ENCODE peak calls at places on chromosome 11, in eight cellular contexts. K, G, X, N, I, D, R and V are unnamed samples.

GRCh38 chr11:116640641-116641402 is 132.0 kb downstream of the BUD13 start:
- DNase-seq in K (no peak), G (no peak), X (no peak), N (no peak), I (no peak), D (no peak), R (no peak), V (no peak)

GRCh38 chr11:67303132-67303988 is at the start of gene SSH3:
- DNase-seq in K (peak), G (peak), X (peak), N (peak), I (peak), D (peak), R (no peak), V (peak)

GRCh38 chr11:117126223-117126965 is 17.7 kb upstream of the PAFAH1B2 start:
- DNase-seq in K (no peak), G (no peak), X (no peak), N (no peak), I (no peak), D (no peak), R (no peak), V (no peak)

GRCh38 chr11:127000991-127001390 is 421 bp upstream of the KIRREL3 start:
- DNase-seq in K (no peak), G (no peak), X (no peak), N (no peak), I (no peak), D (no peak), R (no peak), V (no peak)

GRCh38 chr11:102727890-102728289 is 3.1 kb upstream of the MMP8 start:
- DNase-seq in K (no peak), G (no peak), X (no peak), N (no peak), I (peak), D (no peak), R (no peak), V (peak)

GRCh38 chr11:93729129-93729616 is 12.1 kb downstream of the TAF1D start:
- DNase-seq in K (no peak), G (no peak), X (no peak), N (no peak), I (no peak), D (no peak), R (no peak), V (no peak)

GRCh38 chr11:61960532-61960931 is 6.9 kb downstream of the FTH1 start:
- DNase-seq in K (no peak), G (no peak), X (no peak), N (no peak), I (no peak), D (no peak), R (no peak), V (no peak)

GRCh38 chr11:73507086-73507485 is 90.8 kb downstream of the FAM168A start:
- DNase-seq in K (no peak), G (no peak), X (no peak), N (no peak), I (no peak), D (no peak), R (no peak), V (no peak)

GRCh38 chr11:92556435-92556834 is 331.8 kb downstream of the FAT3 start:
- DNase-seq in K (no peak), G (no peak), X (no peak), N (peak), I (no peak), D (no peak), R (no peak), V (peak)

GRCh38 chr11:123235117-123235686 is 40.2 kb upstream of the CLMP start:
- DNase-seq in K (peak), G (peak), X (peak), N (peak), I (peak), D (no peak), R (no peak), V (peak)

GRCh38 chr11:78346799-78347198 is 70.8 kb downstream of the GAB2 start:
- DNase-seq in K (no peak), G (no peak), X (no peak), N (peak), I (no peak), D (no peak), R (no peak), V (no peak)

GRCh38 chr11:124919836-124920755 is 1.0 kb downstream of the HEPN1 start:
- DNase-seq in K (no peak), G (no peak), X (no peak), N (no peak), I (no peak), D (no peak), R (no peak), V (no peak)

GRCh38 chr11:101363706-101364275 is 220.0 kb downstream of the TRPC6 start:
- DNase-seq in K (no peak), G (no peak), X (no peak), N (no peak), I (no peak), D (no peak), R (no peak), V (no peak)

GRCh38 chr11:86802601-86803051 is 2.3 kb downstream of the PRSS23 start:
- DNase-seq in K (no peak), G (peak), X (peak), N (peak), I (peak), D (no peak), R (no peak), V (peak)

GRCh38 chr11:7186190-7186589 is 65.5 kb upstream of the SYT9 start:
- DNase-seq in K (no peak), G (no peak), X (no peak), N (no peak), I (no peak), D (no peak), R (no peak), V (no peak)

GRCh38 chr11:13110929-13111812 is 102.1 kb downstream of the RASSF10 start:
- DNase-seq in K (peak), G (no peak), X (no peak), N (peak), I (peak), D (no peak), R (no peak), V (no peak)

GRCh38 chr11:86740628-86741488 is 59.5 kb upstream of the PRSS23 start:
- DNase-seq in K (peak), G (peak), X (peak), N (peak), I (peak), D (peak), R (no peak), V (peak)

GRCh38 chr11:7643323-7643722 is 30.0 kb downstream of the CYB5R2 start:
- DNase-seq in K (no peak), G (no peak), X (no peak), N (no peak), I (no peak), D (no peak), R (no peak), V (no peak)

GRCh38 chr11:133985981-133986380 is 29.2 kb upstream of the IGSF9B start:
- DNase-seq in K (no peak), G (no peak), X (no peak), N (no peak), I (no peak), D (no peak), R (no peak), V (no peak)

GRCh38 chr11:115716080-115716479 is 211.9 kb upstream of the CADM1 start:
- DNase-seq in K (no peak), G (no peak), X (no peak), N (no peak), I (no peak), D (no peak), R (no peak), V (no peak)

GRCh38 chr11:35491231-35491871 is 34.1 kb downstream of the PAMR1 start:
- DNase-seq in K (no peak), G (no peak), X (no peak), N (peak), I (no peak), D (no peak), R (no peak), V (no peak)

GRCh38 chr11:35500744-35501143 is 24.7 kb downstream of the PAMR1 start:
- DNase-seq in K (no peak), G (no peak), X (no peak), N (no peak), I (no peak), D (no peak), R (no peak), V (no peak)

DNA sequence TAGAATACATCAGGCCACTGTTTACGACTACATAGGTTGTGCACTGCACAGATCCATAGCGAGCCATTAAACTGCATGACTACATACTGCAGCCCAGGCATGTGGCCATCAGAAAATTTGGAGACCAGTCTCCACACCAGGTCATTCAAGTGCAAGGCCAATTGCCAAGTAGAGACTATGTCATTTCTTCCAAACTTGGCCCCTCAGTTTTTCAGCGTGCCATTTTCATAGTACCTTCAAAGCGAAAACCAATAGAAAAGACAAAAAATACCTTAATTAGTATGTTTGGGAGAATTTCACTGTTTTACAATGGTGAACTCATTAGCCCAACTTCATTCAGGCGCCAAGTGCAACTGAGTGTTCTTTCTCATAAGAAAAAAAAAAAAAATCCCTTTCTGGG is 30.4 kb downstream of the PAMR1 start:
- DNase-seq in K (no peak), G (no peak), X (no peak), N (no peak), I (no peak), D (no peak), R (no peak), V (no peak)
- TF ChIP-seq POLR2A in K (no peak), G (no peak), X (no peak), N (no peak), I (no peak), D (no peak), R (no peak), V (no peak)

GRCh38 chr11:63892233-63892632 is 24.7 kb downstream of the RCOR2 start:
- DNase-seq in K (no peak), G (no peak), X (no peak), N (no peak), I (no peak), D (no peak), R (no peak), V (peak)
- H3K4me3 ChIP-seq in K (no peak), G (no peak), X (no peak), N (no peak), I (no peak), D (no peak), R (no peak), V (no peak)

GRCh38 chr11:129163714-129164164 is 28.4 kb downstream of the ARHGAP32 start:
- DNase-seq in K (no peak), G (no peak), X (no peak), N (no peak), I (no peak), D (no peak), R (no peak), V (no peak)

DNA sequence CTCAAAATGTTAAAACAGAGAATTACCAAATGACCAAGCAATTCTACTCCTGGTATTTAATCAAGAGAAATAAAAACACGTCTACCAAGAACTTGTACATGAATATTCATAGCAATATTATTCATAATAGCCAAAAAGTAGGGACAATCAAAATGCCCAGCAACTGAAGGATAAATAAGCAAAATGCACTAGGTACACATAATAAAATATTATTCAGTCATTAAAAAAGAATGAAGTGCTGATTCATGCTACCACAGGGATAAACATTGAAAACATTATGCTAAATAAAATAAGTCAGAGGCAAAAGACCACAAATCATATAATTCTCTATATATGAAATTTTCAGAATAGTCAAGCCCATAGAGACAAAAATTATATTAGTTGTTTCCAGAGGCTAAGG is 24.8 kb downstream of the ARHGAP32 start:
- DNase-seq in K (no peak), G (no peak), X (no peak), N (no peak), I (no peak), D (no peak), R (no peak), V (no peak)
- TF ChIP-seq MAX in K (no peak), G (no peak), X (no peak), N (no peak), I (no peak), D (no peak), R (no peak), V (no peak)

GRCh38 chr11:2886191-2886894 is 768 bp upstream of the CDKN1C start:
- DNase-seq in K (no peak), G (no peak), X (no peak), N (no peak), I (peak), D (no peak), R (no peak), V (no peak)
- TF ChIP-seq POLR2A in K (no peak), G (no peak), X (no peak), N (no peak), I (no peak), D (no peak), R (no peak), V (no peak)

GRCh38 chr11:57476223-57476882 is 16.0 kb downstream of the RTN4RL2 start:
- DNase-seq in K (no peak), G (no peak), X (no peak), N (no peak), I (no peak), D (no peak), R (no peak), V (no peak)
- H3K4me3 ChIP-seq in K (no peak), G (no peak), X (no peak), N (peak), I (no peak), D (peak), R (peak), V (no peak)

GRCh38 chr11:11842426-11843008 is 745 bp downstream of the USP47 start:
- DNase-seq in K (no peak), G (peak), X (peak), N (peak), I (peak), D (no peak), R (peak), V (peak)
- TF ChIP-seq MAX in K (no peak), G (no peak), X (no peak), N (no peak), I (no peak), D (no peak), R (peak), V (no peak)

DNA sequence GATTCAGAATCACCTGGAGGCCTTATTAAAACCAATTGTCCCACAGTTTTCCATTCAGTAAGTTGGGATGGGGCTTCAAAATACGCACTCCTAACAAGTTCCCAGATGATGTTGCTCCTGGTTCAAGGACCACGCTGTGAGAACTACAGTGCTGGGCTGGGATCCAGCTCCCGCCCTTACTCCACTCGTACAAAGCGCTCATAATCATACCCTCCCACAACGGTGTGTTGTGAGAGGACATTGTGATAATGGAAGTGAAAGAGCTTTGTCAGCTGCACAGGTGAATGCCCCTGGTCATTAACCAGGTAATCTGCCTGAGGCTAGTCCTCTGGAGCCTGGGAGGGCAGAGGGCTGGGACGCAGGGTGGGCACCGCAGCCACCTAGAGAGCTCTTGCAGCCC is 1.3 kb upstream of the CD82 start:
- DNase-seq in K (no peak), G (no peak), X (no peak), N (no peak), I (no peak), D (no peak), R (no peak), V (no peak)
- TF ChIP-seq POLR2A in K (no peak), G (no peak), X (no peak), N (no peak), I (no peak), D (no peak), R (no peak), V (no peak)

GRCh38 chr11:70335511-70335910 is 62.8 kb upstream of the CTTN start:
- DNase-seq in K (peak), G (no peak), X (no peak), N (no peak), I (no peak), D (no peak), R (no peak), V (no peak)
- H3K4me3 ChIP-seq in K (no peak), G (no peak), X (no peak), N (no peak), I (no peak), D (no peak), R (no peak), V (no peak)

DNA sequence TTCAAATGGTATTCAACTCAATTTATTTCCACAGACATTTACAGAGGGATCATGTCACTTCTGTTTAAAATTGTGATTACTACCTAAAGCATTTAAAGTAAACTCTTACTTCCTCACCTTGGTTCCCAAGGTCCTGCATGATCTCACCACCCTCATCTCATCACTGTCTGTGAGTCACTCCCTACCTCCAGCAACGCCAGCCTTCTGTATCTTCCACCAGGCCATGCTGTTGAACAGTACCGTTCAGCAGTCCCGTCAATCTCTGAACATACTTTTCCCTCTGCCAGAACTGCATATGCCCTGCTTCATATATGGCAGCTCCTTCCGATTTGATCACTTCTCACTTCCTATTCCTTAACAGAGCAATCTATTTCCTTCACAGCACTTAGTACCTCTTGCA is 2.0 kb downstream of the FBXO3 start:
- DNase-seq in K (peak), G (no peak), X (peak), N (peak), I (no peak), D (no peak), R (no peak), V (no peak)
- TF ChIP-seq MAX in K (no peak), G (no peak), X (no peak), N (no peak), I (no peak), D (no peak), R (no peak), V (no peak)